ENCODE peak calls at places on chromosomes 11 and 22, in eight cellular contexts. F is adrenal gland, L is Peyer's patch, K is lower leg skin, I is spleen, G is NB4, O is A549, J is H54. N is an unnamed sample.

GRCh38 chr11:121067026-121067425 is 34.0 kb upstream of the TECTA start:
- DNase-seq in L (no peak), F (no peak), O (no peak), K (no peak), J (no peak), I (no peak), G (no peak), N (no peak)

GRCh38 chr11:117815262-117815803 is 9.2 kb downstream of the FXYD2 start:
- DNase-seq in F (peak), J (no peak), I (peak), L (peak), K (no peak), G (peak), O (no peak), N (no peak)

GRCh38 chr11:126307706-126308105 is 3.8 kb downstream of the DCPS start:
- DNase-seq in G (peak), I (no peak), F (no peak), K (no peak), O (peak), J (no peak), L (no peak), N (no peak)

GRCh38 chr11:112173152-112173551 is 2.2 kb upstream of the BCO2 start:
- DNase-seq in O (no peak), L (no peak), G (no peak), J (no peak), K (no peak), F (no peak), I (no peak), N (no peak)

GRCh38 chr11:3836903-3837302 is 3.9 kb downstream of the RHOG start:
- DNase-seq in F (no peak), J (no peak), I (peak), L (peak), G (peak), O (no peak), K (no peak), N (no peak)

GRCh38 chr11:20336056-20336455 is 27.5 kb upstream of the HTATIP2 start:
- DNase-seq in O (no peak), G (no peak), L (no peak), F (no peak), K (no peak), J (no peak), I (no peak), N (no peak)

GRCh38 chr11:86818466-86819282 is 18.3 kb downstream of the PRSS23 start:
- DNase-seq in G (peak), O (peak), I (no peak), K (no peak), F (no peak), J (no peak), L (no peak), N (no peak)

GRCh38 chr22:47007496-47007895 is 245.0 kb downstream of the TBC1D22A start:
- DNase-seq in F (no peak), O (no peak), J (no peak), I (no peak), K (no peak), L (no peak), G (no peak), N (no peak)

GRCh38 chr11:125300791-125301218 is 136.3 kb downstream of the PKNOX2 start:
- DNase-seq in L (no peak), G (peak), F (peak), O (peak), J (peak), I (no peak), K (peak), N (no peak)

GRCh38 chr11:76763573-76764348 is 19.4 kb upstream of the TSKU start:
- DNase-seq in L (no peak), F (peak), O (peak), K (no peak), J (no peak), G (peak), I (peak), N (no peak)

GRCh38 chr11:35751664-35752061 is 89.1 kb downstream of the TRIM44 start:
- DNase-seq in J (no peak), L (no peak), K (no peak), O (no peak), F (no peak), G (no peak), I (no peak), N (no peak)

GRCh38 chr11:116276051-116277044 is 496.4 kb downstream of the BUD13 start:
- DNase-seq in O (peak), G (peak), J (peak), L (peak), K (no peak), I (peak), F (peak), N (no peak)
- TF ChIP-seq POLR2A in O (no peak), G (no peak), J (no peak), L (no peak), K (no peak), I (no peak), F (no peak), N (no peak)

GRCh38 chr11:96334219-96334618 is 8.8 kb downstream of the MAML2 start:
- DNase-seq in I (no peak), G (no peak), L (no peak), J (no peak), K (no peak), O (no peak), F (no peak), N (no peak)
- TF ChIP-seq POLR2A in I (no peak), G (no peak), L (no peak), J (no peak), K (no peak), O (no peak), F (no peak), N (no peak)

DNA sequence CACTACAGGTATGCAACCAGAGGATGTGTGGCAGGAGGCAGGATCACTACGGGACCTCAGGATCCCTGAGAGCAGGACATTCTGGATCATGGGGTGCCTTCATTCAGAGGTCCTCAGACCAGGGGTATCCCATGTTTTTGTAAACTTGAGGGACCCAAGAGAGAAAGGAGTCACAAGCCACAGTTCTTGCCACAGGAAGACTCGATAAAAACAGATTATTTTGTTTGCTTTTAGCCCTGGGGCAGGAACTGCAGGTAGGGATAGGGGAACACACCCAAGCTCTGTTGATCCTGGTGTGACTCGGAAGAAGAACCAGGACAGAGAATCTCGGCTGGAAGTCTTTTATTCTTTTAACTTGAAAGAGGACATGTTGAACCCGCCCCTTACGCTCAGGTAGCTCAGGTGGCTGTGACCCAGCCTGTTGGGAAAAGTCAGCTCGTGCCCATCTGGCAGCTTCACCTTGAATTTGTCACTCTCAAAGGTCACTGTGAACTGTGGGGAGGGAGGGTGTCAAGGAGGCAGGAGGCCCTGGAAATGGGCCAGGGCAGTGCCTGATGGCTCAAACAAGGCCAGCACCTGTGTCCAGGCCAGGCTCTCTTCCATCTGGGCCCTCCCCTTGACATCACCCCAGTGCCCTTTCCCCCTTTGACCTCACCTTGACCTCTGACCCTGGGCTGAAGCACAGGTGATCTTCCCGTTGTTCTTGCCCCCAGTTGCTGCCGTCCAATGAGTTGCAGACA is 9.8 kb downstream of the LGALS2 start:
- DNase-seq in I (no peak), L (no peak), K (no peak), F (peak), G (no peak), J (no peak), O (no peak), N (no peak)
- TF ChIP-seq POLR2A in I (no peak), L (no peak), K (no peak), F (peak), G (no peak), J (no peak), O (no peak), N (no peak)

DNA sequence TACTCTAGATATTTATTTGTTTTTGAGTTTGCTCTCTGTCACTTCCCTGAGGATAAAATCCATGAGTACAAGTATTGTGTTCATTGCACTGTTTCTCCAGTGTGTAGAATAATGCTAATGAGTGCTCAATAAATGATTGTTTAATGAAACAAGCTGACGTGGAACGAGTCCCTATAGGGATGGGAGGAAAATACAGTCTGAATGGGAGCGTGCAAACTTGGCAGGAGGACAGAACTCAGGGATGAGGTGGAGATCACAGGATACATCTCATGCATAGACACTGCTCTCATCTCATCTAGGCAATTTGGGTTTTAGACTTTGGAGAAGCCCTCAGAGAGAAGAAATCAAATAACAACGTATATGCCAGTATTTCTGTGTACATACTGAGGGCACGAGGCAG is 58.4 kb upstream of the ZC3H12C start:
- DNase-seq in K (no peak), F (no peak), J (no peak), O (no peak), L (no peak), G (no peak), I (no peak), N (no peak)
- TF ChIP-seq POLR2A in K (no peak), F (no peak), J (no peak), O (no peak), L (no peak), G (no peak), I (no peak), N (no peak)

GRCh38 chr11:79102821-79103220 is 338.0 kb downstream of the TENM4 start:
- DNase-seq in F (no peak), O (no peak), L (no peak), J (no peak), I (no peak), K (no peak), G (no peak), N (no peak)
- TF ChIP-seq POLR2A in F (no peak), O (no peak), L (no peak), J (no peak), I (no peak), K (no peak), G (no peak), N (no peak)

N was measured in esophagus muscularis mucosa.